ENCODE peak calls at places on chromosome 11, in eight cellular contexts. One of them, this sample, is unnamed.

GRCh38 chr11:68146010-68146540 is 24.9 kb upstream of the CHKA start:
- DNase-seq in activated CD4-positive, alpha-beta T cell treated with anti-CD3 and anti-CD28 coated beads, Interleukin-2, amount 10 ng/mL, durations not matched to agents 7 days and 5 days: no peak
- DNase-seq in NCI-H1092 treated with DMSO at 0.1 percent for 48 hours: peak; percentile 64
- DNase-seq in NCI-H510A treated with DMSO at 0.1 percent for 48 hours: no peak
- DNase-seq in HFFc6: no peak
- DNase-seq in GM18507: no peak
- DNase-seq in left cardiac atrium: peak; percentile 93
- DNase-seq in fibroblast of lung: no peak
- DNase-seq in this sample: no peak

GRCh38 chr11:99366476-99366992 is 345.8 kb downstream of the CNTN5 start:
- DNase-seq in activated CD4-positive, alpha-beta T cell treated with anti-CD3 and anti-CD28 coated beads, Interleukin-2, amount 10 ng/mL, durations not matched to agents 7 days and 5 days: no peak
- DNase-seq in NCI-H1092 treated with DMSO at 0.1 percent for 48 hours: no peak
- DNase-seq in NCI-H510A treated with DMSO at 0.1 percent for 48 hours: no peak
- DNase-seq in HFFc6: no peak
- DNase-seq in GM18507: no peak
- DNase-seq in left cardiac atrium: no peak
- DNase-seq in fibroblast of lung: no peak
- DNase-seq in this sample: no peak

GRCh38 chr11:60776167-60776566 is 9.0 kb upstream of the MS4A10 start:
- DNase-seq in activated CD4-positive, alpha-beta T cell treated with anti-CD3 and anti-CD28 coated beads, Interleukin-2, amount 10 ng/mL, durations not matched to agents 7 days and 5 days: no peak
- DNase-seq in NCI-H1092 treated with DMSO at 0.1 percent for 48 hours: no peak
- DNase-seq in NCI-H510A treated with DMSO at 0.1 percent for 48 hours: no peak
- DNase-seq in HFFc6: no peak
- DNase-seq in GM18507: no peak
- DNase-seq in left cardiac atrium: no peak
- DNase-seq in fibroblast of lung: no peak
- DNase-seq in this sample: no peak

GRCh38 chr11:74679513-74679865 is 51.7 kb downstream of the CHRDL2 start:
- DNase-seq in activated CD4-positive, alpha-beta T cell treated with anti-CD3 and anti-CD28 coated beads, Interleukin-2, amount 10 ng/mL, durations not matched to agents 7 days and 5 days: no peak
- DNase-seq in NCI-H1092 treated with DMSO at 0.1 percent for 48 hours: no peak
- DNase-seq in NCI-H510A treated with DMSO at 0.1 percent for 48 hours: no peak
- DNase-seq in HFFc6: no peak
- DNase-seq in GM18507: no peak
- DNase-seq in left cardiac atrium: no peak
- DNase-seq in fibroblast of lung: no peak
- DNase-seq in this sample: no peak

GRCh38 chr11:2562181-2562581 is 117.4 kb downstream of the KCNQ1 start:
- DNase-seq in activated CD4-positive, alpha-beta T cell treated with anti-CD3 and anti-CD28 coated beads, Interleukin-2, amount 10 ng/mL, durations not matched to agents 7 days and 5 days: no peak
- DNase-seq in NCI-H1092 treated with DMSO at 0.1 percent for 48 hours: no peak
- DNase-seq in NCI-H510A treated with DMSO at 0.1 percent for 48 hours: no peak
- DNase-seq in HFFc6: no peak
- DNase-seq in GM18507: no peak
- DNase-seq in left cardiac atrium: peak; percentile 15
- DNase-seq in fibroblast of lung: no peak
- DNase-seq in this sample: no peak

GRCh38 chr11:62974848-62975522 is 9.8 kb downstream of the SLC22A6 start:
- DNase-seq in activated CD4-positive, alpha-beta T cell treated with anti-CD3 and anti-CD28 coated beads, Interleukin-2, amount 10 ng/mL, durations not matched to agents 7 days and 5 days: no peak
- DNase-seq in NCI-H1092 treated with DMSO at 0.1 percent for 48 hours: peak; percentile 91
- DNase-seq in NCI-H510A treated with DMSO at 0.1 percent for 48 hours: peak; percentile 2
- DNase-seq in HFFc6: no peak
- DNase-seq in GM18507: no peak
- DNase-seq in left cardiac atrium: peak; percentile 69
- DNase-seq in fibroblast of lung: no peak
- DNase-seq in this sample: no peak

GRCh38 chr11:123694551-123694950 is 40.1 kb upstream of the SCN3B start:
- DNase-seq in activated CD4-positive, alpha-beta T cell treated with anti-CD3 and anti-CD28 coated beads, Interleukin-2, amount 10 ng/mL, durations not matched to agents 7 days and 5 days: no peak
- DNase-seq in NCI-H1092 treated with DMSO at 0.1 percent for 48 hours: no peak
- DNase-seq in NCI-H510A treated with DMSO at 0.1 percent for 48 hours: no peak
- DNase-seq in HFFc6: no peak
- DNase-seq in GM18507: no peak
- DNase-seq in left cardiac atrium: no peak
- DNase-seq in fibroblast of lung: no peak
- DNase-seq in this sample: no peak

GRCh38 chr11:22430286-22430685 is 92.1 kb downstream of the SLC17A6 start:
- DNase-seq in activated CD4-positive, alpha-beta T cell treated with anti-CD3 and anti-CD28 coated beads, Interleukin-2, amount 10 ng/mL, durations not matched to agents 7 days and 5 days: no peak
- DNase-seq in NCI-H1092 treated with DMSO at 0.1 percent for 48 hours: no peak
- DNase-seq in NCI-H510A treated with DMSO at 0.1 percent for 48 hours: no peak
- DNase-seq in HFFc6: no peak
- DNase-seq in GM18507: no peak
- DNase-seq in left cardiac atrium: no peak
- DNase-seq in fibroblast of lung: peak; percentile 66
- DNase-seq in this sample: no peak

GRCh38 chr11:12089473-12089872 is 20.9 kb upstream of the MICAL2 start:
- DNase-seq in activated CD4-positive, alpha-beta T cell treated with anti-CD3 and anti-CD28 coated beads, Interleukin-2, amount 10 ng/mL, durations not matched to agents 7 days and 5 days: no peak
- DNase-seq in NCI-H1092 treated with DMSO at 0.1 percent for 48 hours: no peak
- DNase-seq in NCI-H510A treated with DMSO at 0.1 percent for 48 hours: no peak
- DNase-seq in HFFc6: no peak
- DNase-seq in GM18507: no peak
- DNase-seq in left cardiac atrium: no peak
- DNase-seq in fibroblast of lung: no peak
- DNase-seq in this sample: no peak

GRCh38 chr11:122202951-122203456 is 87.0 kb upstream of the BLID start:
- DNase-seq in activated CD4-positive, alpha-beta T cell treated with anti-CD3 and anti-CD28 coated beads, Interleukin-2, amount 10 ng/mL, durations not matched to agents 7 days and 5 days: peak; percentile 45
- DNase-seq in NCI-H1092 treated with DMSO at 0.1 percent for 48 hours: peak; percentile 55
- DNase-seq in NCI-H510A treated with DMSO at 0.1 percent for 48 hours: no peak
- DNase-seq in HFFc6: peak; percentile 67
- DNase-seq in GM18507: peak; percentile 30
- DNase-seq in left cardiac atrium: peak; percentile 68
- DNase-seq in fibroblast of lung: peak; percentile 72
- DNase-seq in this sample: peak; percentile 37

GRCh38 chr11:128956401-128957203 is 13.9 kb upstream of the TP53AIP1 start:
- DNase-seq in activated CD4-positive, alpha-beta T cell treated with anti-CD3 and anti-CD28 coated beads, Interleukin-2, amount 10 ng/mL, durations not matched to agents 7 days and 5 days: peak; percentile 36
- DNase-seq in NCI-H1092 treated with DMSO at 0.1 percent for 48 hours: peak; percentile 83
- DNase-seq in NCI-H510A treated with DMSO at 0.1 percent for 48 hours: peak; percentile 96
- DNase-seq in HFFc6: peak; percentile 75
- DNase-seq in GM18507: peak; percentile 18
- DNase-seq in left cardiac atrium: no peak
- DNase-seq in fibroblast of lung: peak; percentile 61
- DNase-seq in this sample: no peak

GRCh38 chr11:22671751-22672150 is 5.3 kb downstream of the GAS2 start:
- DNase-seq in activated CD4-positive, alpha-beta T cell treated with anti-CD3 and anti-CD28 coated beads, Interleukin-2, amount 10 ng/mL, durations not matched to agents 7 days and 5 days: no peak
- DNase-seq in NCI-H1092 treated with DMSO at 0.1 percent for 48 hours: no peak
- DNase-seq in NCI-H510A treated with DMSO at 0.1 percent for 48 hours: no peak
- DNase-seq in HFFc6: no peak
- DNase-seq in GM18507: no peak
- DNase-seq in left cardiac atrium: no peak
- DNase-seq in fibroblast of lung: peak; percentile 27
- DNase-seq in this sample: no peak

GRCh38 chr11:55895216-55895615 is 12.1 kb downstream of the TRIM51 start:
- DNase-seq in activated CD4-positive, alpha-beta T cell treated with anti-CD3 and anti-CD28 coated beads, Interleukin-2, amount 10 ng/mL, durations not matched to agents 7 days and 5 days: no peak
- DNase-seq in NCI-H1092 treated with DMSO at 0.1 percent for 48 hours: no peak
- DNase-seq in NCI-H510A treated with DMSO at 0.1 percent for 48 hours: no peak
- DNase-seq in HFFc6: no peak
- DNase-seq in GM18507: no peak
- DNase-seq in left cardiac atrium: no peak
- DNase-seq in fibroblast of lung: no peak
- DNase-seq in this sample: no peak

GRCh38 chr11:123180166-123180565 is 14.9 kb downstream of the CLMP start:
- DNase-seq in activated CD4-positive, alpha-beta T cell treated with anti-CD3 and anti-CD28 coated beads, Interleukin-2, amount 10 ng/mL, durations not matched to agents 7 days and 5 days: no peak
- DNase-seq in NCI-H1092 treated with DMSO at 0.1 percent for 48 hours: no peak
- DNase-seq in NCI-H510A treated with DMSO at 0.1 percent for 48 hours: no peak
- DNase-seq in HFFc6: no peak
- DNase-seq in GM18507: no peak
- DNase-seq in left cardiac atrium: no peak
- DNase-seq in fibroblast of lung: peak; percentile 56
- DNase-seq in this sample: no peak

GRCh38 chr11:57410287-57410686 is 16.6 kb downstream of the SLC43A3 start:
- DNase-seq in activated CD4-positive, alpha-beta T cell treated with anti-CD3 and anti-CD28 coated beads, Interleukin-2, amount 10 ng/mL, durations not matched to agents 7 days and 5 days: no peak
- DNase-seq in NCI-H1092 treated with DMSO at 0.1 percent for 48 hours: no peak
- DNase-seq in NCI-H510A treated with DMSO at 0.1 percent for 48 hours: no peak
- DNase-seq in HFFc6: peak; percentile 70
- DNase-seq in GM18507: no peak
- DNase-seq in left cardiac atrium: no peak
- DNase-seq in fibroblast of lung: peak; percentile 89
- DNase-seq in this sample: no peak

GRCh38 chr11:18394928-18395734 is 768 bp downstream of the LDHA start:
- DNase-seq in activated CD4-positive, alpha-beta T cell treated with anti-CD3 and anti-CD28 coated beads, Interleukin-2, amount 10 ng/mL, durations not matched to agents 7 days and 5 days: peak; percentile 19
- DNase-seq in NCI-H1092 treated with DMSO at 0.1 percent for 48 hours: peak; percentile 64
- DNase-seq in NCI-H510A treated with DMSO at 0.1 percent for 48 hours: peak; percentile 20
- DNase-seq in HFFc6: no peak
- DNase-seq in GM18507: no peak
- DNase-seq in left cardiac atrium: no peak
- DNase-seq in fibroblast of lung: peak; percentile 15
- DNase-seq in this sample: no peak

GRCh38 chr11:64710418-64711137 is 12.4 kb downstream of the NRXN2 start:
- DNase-seq in activated CD4-positive, alpha-beta T cell treated with anti-CD3 and anti-CD28 coated beads, Interleukin-2, amount 10 ng/mL, durations not matched to agents 7 days and 5 days: no peak
- DNase-seq in NCI-H1092 treated with DMSO at 0.1 percent for 48 hours: no peak
- DNase-seq in NCI-H510A treated with DMSO at 0.1 percent for 48 hours: no peak
- DNase-seq in HFFc6: no peak
- DNase-seq in GM18507: no peak
- DNase-seq in left cardiac atrium: no peak
- DNase-seq in fibroblast of lung: peak; percentile 31
- DNase-seq in this sample: no peak

GRCh38 chr11:1952806-1953482 is 5.8 kb downstream of the MRPL23 start:
- DNase-seq in activated CD4-positive, alpha-beta T cell treated with anti-CD3 and anti-CD28 coated beads, Interleukin-2, amount 10 ng/mL, durations not matched to agents 7 days and 5 days: no peak
- DNase-seq in NCI-H1092 treated with DMSO at 0.1 percent for 48 hours: no peak
- DNase-seq in NCI-H510A treated with DMSO at 0.1 percent for 48 hours: no peak
- DNase-seq in HFFc6: no peak
- DNase-seq in GM18507: no peak
- DNase-seq in left cardiac atrium: no peak
- DNase-seq in fibroblast of lung: no peak
- DNase-seq in this sample: no peak

GRCh38 chr11:32529994-32530588 is 53.5 kb upstream of the EIF3M start:
- DNase-seq in activated CD4-positive, alpha-beta T cell treated with anti-CD3 and anti-CD28 coated beads, Interleukin-2, amount 10 ng/mL, durations not matched to agents 7 days and 5 days: no peak
- DNase-seq in NCI-H1092 treated with DMSO at 0.1 percent for 48 hours: no peak
- DNase-seq in NCI-H510A treated with DMSO at 0.1 percent for 48 hours: no peak
- DNase-seq in HFFc6: no peak
- DNase-seq in GM18507: peak; percentile 49
- DNase-seq in left cardiac atrium: no peak
- DNase-seq in fibroblast of lung: no peak
- DNase-seq in this sample: no peak

GRCh38 chr11:134532921-134533421 is 120.9 kb upstream of the B3GAT1 start:
- DNase-seq in activated CD4-positive, alpha-beta T cell treated with anti-CD3 and anti-CD28 coated beads, Interleukin-2, amount 10 ng/mL, durations not matched to agents 7 days and 5 days: no peak
- DNase-seq in NCI-H1092 treated with DMSO at 0.1 percent for 48 hours: no peak
- DNase-seq in NCI-H510A treated with DMSO at 0.1 percent for 48 hours: no peak
- DNase-seq in HFFc6: no peak
- DNase-seq in GM18507: no peak
- DNase-seq in left cardiac atrium: no peak
- DNase-seq in fibroblast of lung: no peak
- DNase-seq in this sample: no peak

GRCh38 chr11:66787934-66788758 is 55.1 kb upstream of the RCE1 start:
- DNase-seq in activated CD4-positive, alpha-beta T cell treated with anti-CD3 and anti-CD28 coated beads, Interleukin-2, amount 10 ng/mL, durations not matched to agents 7 days and 5 days: no peak
- DNase-seq in NCI-H1092 treated with DMSO at 0.1 percent for 48 hours: no peak
- DNase-seq in NCI-H510A treated with DMSO at 0.1 percent for 48 hours: no peak
- DNase-seq in HFFc6: no peak
- DNase-seq in GM18507: no peak
- DNase-seq in left cardiac atrium: no peak
- DNase-seq in fibroblast of lung: no peak
- DNase-seq in this sample: no peak

GRCh38 chr11:3613998-3614741 is 27.6 kb downstream of the ART5 start:
- DNase-seq in activated CD4-positive, alpha-beta T cell treated with anti-CD3 and anti-CD28 coated beads, Interleukin-2, amount 10 ng/mL, durations not matched to agents 7 days and 5 days: no peak
- DNase-seq in NCI-H1092 treated with DMSO at 0.1 percent for 48 hours: no peak
- DNase-seq in NCI-H510A treated with DMSO at 0.1 percent for 48 hours: no peak
- DNase-seq in HFFc6: no peak
- DNase-seq in GM18507: no peak
- DNase-seq in left cardiac atrium: no peak
- DNase-seq in fibroblast of lung: no peak
- DNase-seq in this sample: no peak

GRCh38 chr11:18727499-18728236 is 1.7 kb upstream of the IGSF22 start:
- DNase-seq in activated CD4-positive, alpha-beta T cell treated with anti-CD3 and anti-CD28 coated beads, Interleukin-2, amount 10 ng/mL, durations not matched to agents 7 days and 5 days: peak; percentile 56
- DNase-seq in NCI-H1092 treated with DMSO at 0.1 percent for 48 hours: peak; percentile 12
- DNase-seq in NCI-H510A treated with DMSO at 0.1 percent for 48 hours: peak; percentile 6
- DNase-seq in HFFc6: no peak
- DNase-seq in GM18507: peak; percentile 40
- DNase-seq in left cardiac atrium: peak; percentile 43
- DNase-seq in fibroblast of lung: peak; percentile 8
- DNase-seq in this sample: peak; percentile 58

This sample was measured in GM12892.